ENCODE peak calls at places on chromosomes 12 and 14, in ten cellular contexts. U is kidney, Q is pancreas, E is HFFc6, X is OCI-LY7, W is MM.1S, N is type B pancreatic cell, R is cardiac fibroblast, I is HCT116, G is epithelial cell of esophagus. K is an unnamed sample.

GRCh38 chr12:106897082-106897481 is 58.6 kb upstream of the TMEM263 start:
- DNase-seq in U (no peak), Q (no peak), E (peak), X (no peak), W (no peak), N (no peak), R (peak), I (peak), G (no peak), K (no peak)

GRCh38 chr12:19440019-19440858 is 947 bp downstream of the AEBP2 start:
- DNase-seq in U (peak), Q (peak), E (no peak), X (peak), W (peak), N (peak), R (peak), I (peak), G (peak), K (no peak)

GRCh38 chr12:114407566-114408411 is 1.8 kb upstream of the TBX5 start:
- DNase-seq in U (no peak), Q (no peak), E (peak), X (no peak), W (no peak), N (no peak), R (no peak), I (no peak), G (no peak), K (no peak)

GRCh38 chr14:101235872-101236221 is 325.4 kb upstream of the DIO3 start:
- DNase-seq in U (no peak), Q (no peak), E (no peak), X (no peak), W (no peak), N (no peak), R (no peak), I (no peak), G (no peak), K (no peak)

GRCh38 chr14:77920312-77920711 is 120.4 kb downstream of the ADCK1 start:
- DNase-seq in U (no peak), Q (no peak), E (no peak), X (no peak), W (no peak), N (no peak), R (no peak), I (no peak), G (no peak), K (no peak)

GRCh38 chr12:24948452-24948815 is 467 bp downstream of the BCAT1 start:
- DNase-seq in U (no peak), Q (no peak), E (no peak), X (peak), W (peak), N (no peak), R (peak), I (no peak), G (peak), K (no peak)

GRCh38 chr12:101243616-101244015 is 33.6 kb upstream of the SLC5A8 start:
- DNase-seq in U (no peak), Q (no peak), E (no peak), X (peak), W (peak), N (no peak), R (no peak), I (no peak), G (no peak), K (no peak)

GRCh38 chr12:98699568-98699967 is 54.5 kb downstream of the APAF1 start:
- DNase-seq in U (no peak), Q (no peak), E (no peak), X (no peak), W (no peak), N (no peak), R (peak), I (no peak), G (no peak), K (no peak)

GRCh38 chr12:115444336-115444735 is 760.4 kb upstream of the TBX3 start:
- DNase-seq in U (no peak), Q (no peak), E (no peak), X (no peak), W (no peak), N (no peak), R (no peak), I (no peak), G (no peak), K (no peak)

GRCh38 chr12:72281145-72281544 is 9.0 kb downstream of the TRHDE start:
- DNase-seq in U (no peak), Q (no peak), E (peak), X (no peak), W (no peak), N (no peak), R (no peak), I (no peak), G (no peak), K (no peak)

GRCh38 chr14:54211562-54212308 is 185.1 kb upstream of the CDKN3 start:
- DNase-seq in U (no peak), Q (no peak), E (peak), X (no peak), W (no peak), N (no peak), R (peak), I (peak), G (peak), K (no peak)

GRCh38 chr14:27175489-27175888 is 577.7 kb upstream of the NOVA1 start:
- DNase-seq in U (no peak), Q (no peak), E (no peak), X (no peak), W (no peak), N (no peak), R (no peak), I (no peak), G (no peak), K (no peak)

GRCh38 chr12:1282670-1283361 is 291.8 kb downstream of the ERC1 start:
- DNase-seq in U (no peak), Q (no peak), E (no peak), X (no peak), W (no peak), N (no peak), R (no peak), I (no peak), G (no peak), K (no peak)

GRCh38 chr14:29521526-29522137 is 406.0 kb downstream of the PRKD1 start:
- DNase-seq in U (no peak), Q (no peak), E (peak), X (peak), W (no peak), N (no peak), R (peak), I (no peak), G (peak), K (no peak)

GRCh38 chr14:79278798-79279644 is 932.3 kb downstream of the DIO2 start:
- DNase-seq in U (peak), Q (peak), E (peak), X (no peak), W (peak), N (peak), R (peak), I (no peak), G (peak), K (no peak)

GRCh38 chr14:65210118-65210826 is 108.0 kb upstream of the MAX start:
- DNase-seq in U (no peak), Q (no peak), E (no peak), X (peak), W (peak), N (no peak), R (peak), I (no peak), G (no peak), K (no peak)

GRCh38 chr12:104576178-104576778 is 119.5 kb downstream of the CHST11 start:
- DNase-seq in U (no peak), Q (no peak), E (no peak), X (no peak), W (no peak), N (no peak), R (no peak), I (no peak), G (no peak), K (no peak)

GRCh38 chr12:68915055-68915454 is 17.9 kb downstream of the CPM start:
- DNase-seq in U (no peak), Q (no peak), E (peak), X (no peak), W (no peak), N (no peak), R (peak), I (no peak), G (peak), K (no peak)

GRCh38 chr12:12510141-12510540 is 52.5 kb downstream of the DUSP16 start:
- DNase-seq in U (no peak), Q (no peak), E (peak), X (no peak), W (no peak), N (no peak), R (peak), I (no peak), G (peak), K (peak)

GRCh38 chr12:57739387-57739786 is 845 bp upstream of the AGAP2 start:
- DNase-seq in U (no peak), Q (no peak), E (no peak), X (no peak), W (no peak), N (no peak), R (no peak), I (no peak), G (no peak), K (no peak)

GRCh38 chr12:119870462-119870861 is 6.7 kb downstream of the CIT start:
- DNase-seq in U (no peak), Q (no peak), E (no peak), X (no peak), W (no peak), N (no peak), R (peak), I (no peak), G (no peak), K (no peak)

GRCh38 chr12:89348894-89349669 is 3.2 kb downstream of the DUSP6 start:
- DNase-seq in U (no peak), Q (no peak), E (no peak), X (no peak), W (peak), N (no peak), R (peak), I (no peak), G (peak), K (no peak)

GRCh38 chr12:109544955-109545531 is 28.3 kb downstream of the MMAB start:
- DNase-seq in U (no peak), Q (no peak), E (peak), X (no peak), W (no peak), N (no peak), R (peak), I (no peak), G (peak), K (no peak)

GRCh38 chr14:33728010-33728498 is 222.8 kb downstream of the EGLN3 start:
- DNase-seq in U (no peak), Q (no peak), E (no peak), X (no peak), W (no peak), N (no peak), R (no peak), I (no peak), G (peak), K (no peak)

GRCh38 chr14:100669468-100669867 is 57.2 kb upstream of the DLK1 start:
- DNase-seq in U (peak), Q (no peak), E (no peak), X (no peak), W (no peak), N (no peak), R (no peak), I (no peak), G (no peak), K (no peak)

GRCh38 chr12:28024231-28024995 is 51.9 kb upstream of the PTHLH start:
- DNase-seq in U (no peak), Q (no peak), E (peak), X (no peak), W (peak), N (no peak), R (peak), I (no peak), G (peak), K (no peak)

GRCh38 chr12:121805800-121806555 is 2.2 kb downstream of the SETD1B start:
- DNase-seq in U (peak), Q (no peak), E (no peak), X (no peak), W (no peak), N (no peak), R (no peak), I (no peak), G (no peak), K (no peak)

GRCh38 chr12:12612403-12612802 is 727 bp downstream of the CREBL2 start:
- DNase-seq in U (no peak), Q (no peak), E (peak), X (peak), W (peak), N (no peak), R (peak), I (no peak), G (peak), K (no peak)

GRCh38 chr12:109385339-109386078 is 37.8 kb downstream of the MYO1H start:
- DNase-seq in U (no peak), Q (no peak), E (peak), X (peak), W (peak), N (no peak), R (peak), I (peak), G (peak), K (peak)

GRCh38 chr12:98733667-98734350 is 88.7 kb downstream of the APAF1 start:
- DNase-seq in U (no peak), Q (no peak), E (no peak), X (no peak), W (no peak), N (no peak), R (no peak), I (no peak), G (no peak), K (no peak)

GRCh38 chr12:116276433-116277216 is 868 bp downstream of the MED13L start:
- DNase-seq in U (peak), Q (peak), E (peak), X (peak), W (peak), N (peak), R (peak), I (no peak), G (peak), K (no peak)

GRCh38 chr12:80053048-80053790 is 46.1 kb upstream of the OTOGL start:
- DNase-seq in U (peak), Q (no peak), E (peak), X (no peak), W (no peak), N (no peak), R (peak), I (no peak), G (no peak), K (no peak)

GRCh38 chr14:99038401-99038800 is 233.6 kb downstream of the BCL11B start:
- DNase-seq in U (no peak), Q (no peak), E (peak), X (no peak), W (no peak), N (peak), R (no peak), I (no peak), G (peak), K (no peak)

GRCh38 chr12:56193025-56193578 is 3.8 kb upstream of the SMARCC2 start:
- DNase-seq in U (no peak), Q (no peak), E (peak), X (peak), W (peak), N (no peak), R (peak), I (peak), G (peak), K (peak)

GRCh38 chr14:89731534-89731933 is 223.0 kb downstream of the EFCAB11 start:
- DNase-seq in U (no peak), Q (no peak), E (no peak), X (no peak), W (no peak), N (no peak), R (no peak), I (no peak), G (no peak), K (no peak)

GRCh38 chr12:89040146-89040964 is 311.9 kb downstream of the DUSP6 start:
- DNase-seq in U (peak), Q (no peak), E (peak), X (peak), W (peak), N (no peak), R (peak), I (no peak), G (peak), K (no peak)

GRCh38 chr14:94412671-94413638 is 24.6 kb upstream of the SERPINA1 start:
- DNase-seq in U (no peak), Q (no peak), E (no peak), X (no peak), W (no peak), N (no peak), R (peak), I (no peak), G (peak), K (no peak)

GRCh38 chr12:45284096-45284901 is 68.4 kb downstream of the ANO6 start:
- DNase-seq in U (no peak), Q (no peak), E (peak), X (no peak), W (no peak), N (no peak), R (peak), I (no peak), G (peak), K (no peak)

DNA sequence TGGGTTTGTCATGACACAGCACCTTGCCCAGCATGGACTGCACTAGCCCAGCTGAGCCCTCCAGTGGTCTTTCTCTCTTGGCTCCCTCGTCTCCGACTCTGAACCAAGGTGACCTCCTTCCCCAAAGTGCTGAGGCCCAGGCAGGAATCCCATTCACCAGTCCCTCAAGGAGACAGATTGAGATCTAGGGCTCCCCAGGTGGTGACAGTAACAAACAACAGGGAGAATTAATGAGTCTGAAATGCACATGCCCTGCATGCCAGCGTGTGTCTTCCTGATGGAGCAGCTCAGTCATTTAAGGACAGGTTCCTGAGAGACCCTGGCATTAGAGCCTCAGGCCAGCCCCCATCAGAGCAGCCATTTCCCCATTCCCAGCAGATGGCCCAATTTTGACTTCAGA is 51.4 kb upstream of the OAS1 start:
- DNase-seq in U (no peak), Q (no peak), E (no peak), X (peak), W (no peak), N (peak), R (peak), I (peak), G (peak), K (no peak)
- TF ChIP-seq CTCF in U (no peak), Q (no peak), E (no peak), X (peak), W (no peak), N (peak), R (peak), I (no peak), G (peak), K (peak)

DNA sequence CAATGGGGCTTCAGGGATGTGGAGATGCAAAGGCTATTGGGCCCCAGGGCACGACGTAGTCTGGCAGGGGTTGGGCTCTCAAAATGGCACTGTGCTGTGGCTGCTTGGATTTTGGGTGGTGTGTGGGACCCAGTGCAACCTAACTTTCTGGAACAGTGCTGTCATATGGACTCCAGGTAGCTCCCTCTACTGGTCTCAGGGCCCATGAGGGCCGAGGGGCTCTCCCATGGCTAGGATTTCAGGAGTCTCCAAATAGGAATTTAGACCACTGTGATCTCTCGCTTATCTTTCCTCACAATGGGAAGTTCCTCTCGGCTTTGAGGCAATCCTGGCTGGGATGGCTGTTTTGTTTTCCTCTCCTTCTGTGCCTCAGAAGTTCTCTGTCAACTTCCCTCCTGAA is 68.2 kb upstream of the MUCL1 start:
- DNase-seq in U (no peak), Q (no peak), E (no peak), X (no peak), W (no peak), N (no peak), R (no peak), I (no peak), G (no peak), K (no peak)
- TF ChIP-seq CTCF in U (no peak), Q (no peak), E (no peak), X (no peak), W (no peak), N (no peak), R (no peak), I (no peak), G (no peak), K (no peak)

GRCh38 chr12:49091056-49091835 is 3.4 kb downstream of the DHH start:
- DNase-seq in U (no peak), Q (no peak), E (no peak), X (no peak), W (no peak), N (no peak), R (no peak), I (no peak), G (no peak), K (no peak)

GRCh38 chr12:49091836-49092085 is 2.8 kb downstream of the DHH start:
- DNase-seq in U (no peak), Q (no peak), E (peak), X (no peak), W (no peak), N (no peak), R (peak), I (no peak), G (no peak), K (no peak)

GRCh38 chr12:49092816-49093406 is 1.7 kb downstream of the DHH start:
- DNase-seq in U (no peak), Q (no peak), E (no peak), X (no peak), W (no peak), N (no peak), R (no peak), I (no peak), G (no peak), K (no peak)

GRCh38 chr12:49093746-49094103 is 876 bp downstream of the DHH start:
- DNase-seq in U (no peak), Q (no peak), E (no peak), X (no peak), W (no peak), N (no peak), R (no peak), I (no peak), G (no peak), K (no peak)

DNA sequence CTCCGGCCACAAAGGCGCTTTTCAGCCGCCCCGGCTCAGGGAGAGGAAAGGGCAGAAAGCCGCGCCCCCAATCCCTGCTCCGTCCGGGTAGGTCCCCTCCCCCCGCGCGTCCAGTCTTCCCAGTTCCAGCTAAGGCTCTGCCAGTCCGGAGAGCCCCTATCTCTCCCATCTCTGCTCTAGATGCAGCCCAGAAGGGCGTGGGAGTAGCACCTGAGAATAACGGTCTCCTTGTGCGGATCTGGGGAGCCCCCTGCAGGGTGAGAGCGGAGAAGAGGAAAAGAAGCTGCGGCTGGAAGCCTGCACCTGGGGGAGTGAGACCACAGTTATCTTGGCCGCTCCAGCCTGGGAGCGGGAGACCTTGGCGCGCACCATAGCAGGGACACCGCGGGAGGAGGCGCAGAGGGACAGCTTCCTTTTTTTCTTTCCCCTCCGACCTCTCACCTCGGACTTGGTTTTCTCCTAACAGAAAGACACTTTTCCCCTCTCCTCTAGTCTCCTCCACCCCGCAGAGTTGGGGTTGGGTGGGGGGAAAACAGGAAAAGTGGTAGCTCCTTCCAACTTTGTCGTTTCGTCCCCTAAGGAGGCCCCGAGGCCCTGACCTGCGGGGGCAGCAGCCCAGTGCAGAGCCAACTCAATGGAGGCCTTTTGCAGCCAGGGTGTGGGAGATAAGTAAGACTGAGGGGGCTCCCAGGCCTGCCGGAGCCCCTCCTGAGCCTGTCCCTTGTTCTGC is 2.4 kb downstream of the DHH start:
- DNase-seq in U (no peak), Q (peak), E (no peak), X (peak), W (peak), N (no peak), R (no peak), I (no peak), G (peak), K (no peak)
- TF ChIP-seq CTCF in U (peak), Q (no peak), E (peak), X (peak), W (peak), N (peak), R (peak), I (peak), G (peak), K (peak)

GRCh38 chr12:2334291-2335088 is 281.7 kb downstream of the CACNA1C start:
- DNase-seq in U (no peak), Q (no peak), E (no peak), X (no peak), W (no peak), N (no peak), R (no peak), I (no peak), G (no peak), K (no peak)
- TF ChIP-seq CTCF in U (no peak), Q (no peak), E (no peak), X (no peak), W (no peak), N (no peak), R (no peak), I (no peak), G (no peak), K (no peak)

K was measured in Panc1.